ENCODE peak calls at places on chromosomes 6 and 20, in four cellular contexts. L is IMR-90, U is H1, F is mesendoderm. H is an unnamed sample.

GRCh38 chr20:4156411-4156810 is 141.1 kb upstream of the RNF24 start:
- DNase-seq in L (no peak), U (no peak), F (no peak), H (no peak)

GRCh38 chr6:168034537-168034936 is 37.1 kb downstream of the KIF25 start:
- DNase-seq in L (no peak), U (no peak), F (no peak), H (no peak)

GRCh38 chr6:445571-446417 is 54.2 kb downstream of the IRF4 start:
- DNase-seq in L (no peak), U (no peak), F (no peak), H (no peak)

GRCh38 chr6:55034752-55035151 is 139.6 kb upstream of the HCRTR2 start:
- DNase-seq in L (no peak), U (no peak), F (no peak), H (no peak)

GRCh38 chr20:15767636-15768369 is 805.4 kb downstream of the KIF16B start:
- DNase-seq in L (no peak), U (no peak), F (no peak), H (no peak)

GRCh38 chr20:21259346-21259745 is 43.8 kb upstream of the XRN2 start:
- DNase-seq in L (no peak), U (no peak), F (no peak), H (no peak)

GRCh38 chr20:51729771-51730170 is 38.4 kb downstream of the ATP9A start:
- DNase-seq in L (no peak), U (no peak), F (no peak), H (no peak)

GRCh38 chr20:58471161-58471834 is 43.9 kb downstream of the APCDD1L start:
- DNase-seq in L (peak), U (no peak), F (no peak), H (no peak)

GRCh38 chr6:166771701-166772100 is 144.7 kb upstream of the RPS6KA2 start:
- DNase-seq in L (no peak), U (no peak), F (no peak), H (no peak)

GRCh38 chr6:77774457-77774856 is 121.6 kb downstream of the MEI4 start:
- DNase-seq in L (no peak), U (no peak), F (no peak), H (no peak)

GRCh38 chr20:33009214-33010132 is 2.0 kb downstream of the BPIFB2 start:
- DNase-seq in L (no peak), U (no peak), F (no peak), H (no peak)

GRCh38 chr6:128743974-128744765 is 138.8 kb upstream of the LAMA2 start:
- DNase-seq in L (no peak), U (no peak), F (peak), H (no peak)

GRCh38 chr6:19153270-19153980 is 683.7 kb upstream of the ID4 start:
- DNase-seq in L (no peak), U (no peak), F (no peak), H (no peak)

GRCh38 chr20:8200220-8200619 is 68.2 kb downstream of the PLCB1 start:
- DNase-seq in L (no peak), U (no peak), F (no peak), H (no peak)

GRCh38 chr20:22905667-22906066 is 129.4 kb upstream of the SSTR4 start:
- DNase-seq in L (no peak), U (no peak), F (no peak), H (no peak)

GRCh38 chr6:16694789-16695188 is 66.5 kb downstream of the ATXN1 start:
- DNase-seq in L (no peak), U (no peak), F (no peak), H (no peak)

GRCh38 chr6:111846511-111847409 is 26.5 kb downstream of the FYN start:
- DNase-seq in L (no peak), U (no peak), F (no peak), H (no peak)

GRCh38 chr6:83546636-83547035 is 34.3 kb downstream of the PRSS35 start:
- DNase-seq in L (peak), U (no peak), F (no peak), H (peak)

GRCh38 chr6:169556758-169557505 is 144.9 kb downstream of the WDR27 start:
- DNase-seq in L (no peak), U (no peak), F (no peak), H (no peak)

GRCh38 chr6:33064723-33065122 is 8.7 kb downstream of the HLA-DPA1 start:
- DNase-seq in L (no peak), U (no peak), F (no peak), H (no peak)

GRCh38 chr20:47857142-47857993 is 72.1 kb upstream of the SULF2 start:
- DNase-seq in L (no peak), U (no peak), F (peak), H (peak)

GRCh38 chr20:22390543-22390903 is 193.8 kb downstream of the FOXA2 start:
- DNase-seq in L (no peak), U (no peak), F (no peak), H (no peak)

GRCh38 chr6:133244502-133244901 is 3.3 kb downstream of the EYA4 start:
- DNase-seq in L (no peak), U (no peak), F (no peak), H (no peak)

GRCh38 chr6:125906158-125906998 is 50.2 kb upstream of the HINT3 start:
- DNase-seq in L (peak), U (no peak), F (peak), H (peak)

GRCh38 chr20:51404297-51405060 is 138.0 kb downstream of the NFATC2 start:
- DNase-seq in L (no peak), U (no peak), F (no peak), H (peak)

GRCh38 chr6:112717401-112717800 is 370.3 kb downstream of the RFPL4B start:
- DNase-seq in L (peak), U (no peak), F (no peak), H (peak)

DNA sequence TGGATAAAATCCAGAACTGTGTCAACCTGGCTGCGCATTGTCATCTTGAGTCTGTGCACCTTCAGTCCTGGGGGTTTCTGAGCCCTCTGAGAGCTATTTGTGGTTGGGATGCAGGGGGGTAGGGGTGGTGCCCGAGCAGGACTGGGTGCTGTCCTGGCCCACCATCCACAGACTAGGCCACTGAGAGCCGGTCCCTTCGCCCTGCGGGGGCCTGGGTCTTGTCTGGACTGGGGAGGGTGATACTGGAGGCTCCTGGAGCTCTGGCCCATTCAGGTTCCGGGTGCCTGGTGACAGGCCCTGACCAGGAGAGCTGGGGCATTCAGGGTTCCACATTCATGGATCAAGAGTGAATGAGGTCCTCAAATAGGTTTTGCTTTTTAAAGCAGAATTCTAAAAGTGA is 20.9 kb downstream of the SPDEF start:
- DNase-seq in L (no peak), U (no peak), F (no peak), H (no peak)
- H3K4me2 ChIP-seq in L (no peak), U (no peak), F (no peak), H (no peak)

GRCh38 chr6:29661071-29661470 is 4.2 kb downstream of the MOG start:
- DNase-seq in L (no peak), U (no peak), F (peak), H (no peak)
- H2BK120ac ChIP-seq in L (no peak), U (peak), F (no peak), H (no peak)

DNA sequence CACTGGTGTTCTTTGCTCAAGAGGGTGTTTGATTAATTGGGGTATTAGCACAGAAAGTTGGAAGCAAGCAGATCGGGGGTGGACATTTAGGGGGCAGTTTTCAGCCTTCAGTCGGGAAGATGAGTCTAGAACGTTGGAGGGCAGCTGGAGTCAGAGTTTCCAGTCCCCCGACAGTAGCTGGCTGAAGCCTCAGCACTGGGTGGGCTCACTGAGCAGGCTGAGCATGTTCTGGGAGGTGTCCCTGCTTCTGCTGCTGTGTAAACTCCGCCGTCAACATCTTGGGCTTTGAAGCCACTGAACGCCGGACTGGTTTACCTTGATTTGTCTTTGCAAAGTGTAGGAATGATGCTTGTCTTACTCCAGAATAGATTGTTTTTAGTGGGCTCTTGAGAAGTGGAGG is 15.7 kb upstream of the MROH8 start:
- DNase-seq in L (no peak), U (no peak), F (no peak), H (no peak)
- H3K4ac ChIP-seq in L (no peak), U (no peak), F (no peak), H (no peak)

GRCh38 chr6:11202513-11203305 is 29.8 kb downstream of the NEDD9 start:
- DNase-seq in L (peak), U (no peak), F (peak), H (peak)
- H3K4me2 ChIP-seq in L (peak), U (peak), F (no peak), H (peak)

GRCh38 chr20:57387945-57388351 is 3.2 kb upstream of the RBM38 start:
- DNase-seq in L (no peak), U (no peak), F (no peak), H (no peak)

GRCh38 chr20:57390604-57391438 is at the start of gene RBM38:
- DNase-seq in L (peak), U (no peak), F (peak), H (peak)

GRCh38 chr20:57387463-57387862 is 3.7 kb upstream of the RBM38 start:
- DNase-seq in L (no peak), U (no peak), F (no peak), H (no peak)

GRCh38 chr20:57389695-57390603 is 1.2 kb upstream of the RBM38 start:
- DNase-seq in L (no peak), U (no peak), F (peak), H (no peak)

GRCh38 chr20:57388953-57389694 is 2.1 kb upstream of the RBM38 start:
- DNase-seq in L (peak), U (no peak), F (peak), H (peak)
- H2BK120ac ChIP-seq in L (peak), U (no peak), F (no peak), H (peak)

GRCh38 chr6:150485559-150486517 is 113.8 kb upstream of the PLEKHG1 start:
- DNase-seq in L (no peak), U (no peak), F (no peak), H (peak)
- H3K4ac ChIP-seq in L (no peak), U (no peak), F (no peak), H (no peak)

DNA sequence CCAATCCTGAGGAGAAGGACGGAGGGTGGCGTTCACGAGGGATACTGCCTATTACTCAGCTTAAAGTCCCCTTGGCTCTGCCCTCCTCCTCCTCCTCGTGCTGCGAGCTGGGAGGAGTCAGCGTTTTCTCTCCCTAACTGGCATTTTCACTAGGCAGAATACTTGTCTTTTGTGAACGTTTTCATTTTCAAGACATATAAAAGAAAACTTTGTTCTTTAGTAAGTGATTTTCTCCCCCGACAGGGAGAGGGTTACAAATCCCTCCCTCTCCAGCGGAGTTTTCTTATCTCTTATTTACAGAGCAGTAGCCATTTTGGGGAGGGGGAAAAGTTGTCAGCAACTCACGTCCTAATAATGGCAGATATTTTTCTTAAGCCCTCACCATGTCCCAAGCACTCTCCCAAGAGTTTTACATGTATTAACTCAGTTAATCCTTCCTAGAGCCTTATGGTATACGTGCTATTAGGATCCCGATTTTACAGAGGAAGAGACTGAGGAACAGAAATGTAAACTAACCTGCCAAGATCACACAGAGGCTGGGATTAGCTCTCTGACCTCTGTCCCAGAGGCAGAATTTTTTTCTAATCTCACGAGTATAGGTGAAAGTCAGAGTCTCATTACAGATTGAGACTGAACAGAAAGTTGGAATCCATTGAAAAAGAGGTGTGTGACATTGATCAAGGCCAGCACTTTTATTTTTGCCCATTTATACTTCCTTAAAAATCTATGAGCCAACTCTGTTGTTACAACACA is 30.0 kb upstream of the ZNF217 start:
- DNase-seq in L (peak), U (peak), F (peak), H (peak)
- H3K4me2 ChIP-seq in L (peak), U (peak), F (peak), H (peak)